ENCODE peak calls at places on chromosomes 12 and 14, in five cellular contexts. S is CD8-positive, alpha-beta memory T cell; L is neuronal stem cell; Z is fibroblast of pulmonary artery; Q is transverse colon. U is an unnamed sample.
A peak's percentile ranks its signal among the peaks of the same experiment; 100 is the strongest.

GRCh38 chr14:55316528-55316927 is 45.3 kb downstream of the FBXO34 start:
- DNase-seq in S (no peak), L (no peak), Z (no peak), Q (peak; percentile 68), U (peak; percentile 72)

GRCh38 chr12:57584050-57584449 is 6.9 kb upstream of the PIP4K2C start:
- DNase-seq in S (no peak), L (no peak), Z (no peak), Q (no peak), U (no peak)

GRCh38 chr14:52052991-52053390 is 15.9 kb downstream of the NID2 start:
- DNase-seq in S (no peak), L (no peak), Z (peak; percentile 56), Q (no peak), U (no peak)

GRCh38 chr12:28569698-28570411 is 379.6 kb downstream of the CCDC91 start:
- DNase-seq in S (no peak), L (no peak), Z (peak; percentile 61), Q (no peak), U (no peak)

GRCh38 chr12:68342966-68343365 is 10.8 kb upstream of the MDM1 start:
- DNase-seq in S (no peak), L (no peak), Z (no peak), Q (no peak), U (no peak)

GRCh38 chr14:56172571-56172971 is 54.4 kb downstream of the PELI2 start:
- DNase-seq in S (no peak), L (no peak), Z (peak; percentile 87), Q (no peak), U (no peak)

GRCh38 chr14:64689292-64689691 is 14.9 kb upstream of the PLEKHG3 start:
- DNase-seq in S (no peak), L (no peak), Z (no peak), Q (no peak), U (no peak)

GRCh38 chr12:32083489-32083888 is 23.2 kb upstream of the BICD1 start:
- DNase-seq in S (no peak), L (no peak), Z (peak; percentile 73), Q (no peak), U (no peak)

GRCh38 chr14:99792551-99793212 is 531 bp upstream of the EML1 start:
- DNase-seq in S (no peak), L (no peak), Z (peak; percentile 20), Q (no peak), U (no peak)

GRCh38 chr14:23828001-23828400 is 125.6 kb upstream of the DHRS4 start:
- DNase-seq in S (no peak), L (no peak), Z (no peak), Q (no peak), U (no peak)

GRCh38 chr12:47414511-47414910 is 291.3 kb downstream of the RPAP3 start:
- DNase-seq in S (no peak), L (no peak), Z (no peak), Q (no peak), U (no peak)

GRCh38 chr12:5022465-5023061 is 21.1 kb upstream of the KCNA5 start:
- DNase-seq in S (no peak), L (peak; percentile 61), Z (peak; percentile 53), Q (peak; percentile 36), U (peak; percentile 81)

GRCh38 chr12:122395319-122395718 is 27.1 kb downstream of the CLIP1 start:
- DNase-seq in S (no peak), L (no peak), Z (peak; percentile 73), Q (no peak), U (no peak)

GRCh38 chr14:28656704-28657255 is 109.8 kb upstream of the FOXG1 start:
- DNase-seq in S (no peak), L (no peak), Z (no peak), Q (no peak), U (no peak)

GRCh38 chr14:51216602-51217001 is 23.4 kb upstream of the TMX1 start:
- DNase-seq in S (no peak), L (no peak), Z (no peak), Q (no peak), U (no peak)

GRCh38 chr12:99250091-99250490 is 397.5 kb upstream of the GARIN6 start:
- DNase-seq in S (no peak), L (no peak), Z (no peak), Q (no peak), U (no peak)

GRCh38 chr12:111319600-111320232 is 49.2 kb downstream of the PHETA1 start:
- DNase-seq in S (no peak), L (no peak), Z (no peak), Q (no peak), U (no peak)

GRCh38 chr12:6375269-6376078 is at the start of gene SCNN1A:
- DNase-seq in S (no peak), L (no peak), Z (no peak), Q (peak; percentile 86), U (peak; percentile 72)

GRCh38 chr12:6378709-6379427 is 3.5 kb upstream of the SCNN1A start:
- DNase-seq in S (no peak), L (no peak), Z (no peak), Q (no peak), U (no peak)

GRCh38 chr12:6376079-6376941 is 947 bp upstream of the SCNN1A start:
- DNase-seq in S (no peak), L (no peak), Z (peak; percentile 76), Q (peak; percentile 75), U (peak; percentile 75)

GRCh38 chr12:6377667-6377994 is 2.3 kb upstream of the SCNN1A start:
- DNase-seq in S (no peak), L (no peak), Z (no peak), Q (peak; percentile 74), U (no peak)

DNA sequence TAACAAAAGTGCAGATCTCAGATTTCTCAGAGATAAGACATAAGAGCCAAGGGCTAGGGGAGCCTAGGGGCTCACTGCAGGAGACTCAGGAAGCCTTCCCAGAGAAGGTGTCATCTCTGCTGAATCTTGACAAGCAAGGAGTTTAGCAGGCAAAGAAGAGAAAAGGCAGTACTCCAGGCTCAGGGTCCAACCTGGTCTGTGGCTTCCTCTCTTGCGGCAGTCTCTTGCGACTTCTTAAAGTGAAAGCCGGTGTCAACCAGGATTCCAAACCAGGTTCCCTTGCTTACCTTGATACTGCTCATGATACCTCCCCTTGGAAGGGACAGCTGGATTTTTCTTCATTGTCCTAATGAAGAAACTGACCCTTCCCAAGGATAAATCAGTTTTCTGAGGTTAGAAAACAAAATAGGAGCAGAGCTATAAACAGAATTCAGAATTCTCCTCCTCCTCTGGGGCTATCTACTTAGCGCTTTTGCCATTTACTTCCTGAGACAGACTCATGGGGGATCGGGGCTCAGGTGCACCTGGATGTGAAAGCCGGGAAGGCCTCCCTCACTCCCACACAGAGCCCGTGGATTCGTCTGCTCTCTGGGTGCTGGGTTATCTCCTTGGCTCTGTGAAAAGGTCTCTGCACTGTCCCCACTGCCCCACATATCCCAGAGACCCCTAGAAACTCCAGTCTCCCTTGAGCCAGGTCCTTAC is 1.8 kb upstream of the SCNN1A start:
- DNase-seq in S (no peak), L (no peak), Z (no peak), Q (peak; percentile 24), U (no peak)
- H3K4me3 ChIP-seq in S (peak overlapping the region; percentile 17), L (no peak overlapping the region), Z (no peak overlapping the region), Q (no peak overlapping the region), U (no peak overlapping the region)

DNA sequence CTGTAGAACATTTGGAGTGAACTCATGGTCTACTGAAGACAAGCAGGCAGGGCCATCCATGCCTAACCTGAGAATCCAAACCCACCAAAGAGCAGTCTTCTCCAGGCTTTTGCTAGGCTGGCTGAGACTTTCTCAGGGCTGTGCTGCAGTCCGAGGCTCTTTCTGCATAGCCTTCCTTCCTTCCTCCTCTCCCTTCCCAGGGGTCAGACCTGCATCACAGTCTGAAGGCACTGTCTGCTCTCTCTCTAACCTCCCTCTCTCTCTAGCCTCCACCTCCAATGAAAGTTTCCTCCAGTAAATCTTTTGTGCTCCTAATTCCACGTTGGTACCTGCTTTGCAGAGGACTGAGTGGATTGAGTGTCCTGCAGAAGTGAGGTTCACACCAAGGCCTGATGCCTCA is 6.4 kb upstream of the WSCD2 start:
- DNase-seq in S (no peak), L (no peak), Z (no peak), Q (no peak), U (no peak)
- H3K4me3 ChIP-seq in S (no peak overlapping the region), L (no peak overlapping the region), Z (no peak overlapping the region), Q (no peak overlapping the region), U (no peak overlapping the region)

GRCh38 chr12:10048531-10048930 is 18.0 kb downstream of the CLEC9A start:
- DNase-seq in S (no peak), L (no peak), Z (no peak), Q (no peak), U (no peak)
- H3K4me3 ChIP-seq in S (no peak overlapping the region), L (no peak overlapping the region), Z (no peak overlapping the region), Q (no peak overlapping the region), U (no peak overlapping the region)

DNA sequence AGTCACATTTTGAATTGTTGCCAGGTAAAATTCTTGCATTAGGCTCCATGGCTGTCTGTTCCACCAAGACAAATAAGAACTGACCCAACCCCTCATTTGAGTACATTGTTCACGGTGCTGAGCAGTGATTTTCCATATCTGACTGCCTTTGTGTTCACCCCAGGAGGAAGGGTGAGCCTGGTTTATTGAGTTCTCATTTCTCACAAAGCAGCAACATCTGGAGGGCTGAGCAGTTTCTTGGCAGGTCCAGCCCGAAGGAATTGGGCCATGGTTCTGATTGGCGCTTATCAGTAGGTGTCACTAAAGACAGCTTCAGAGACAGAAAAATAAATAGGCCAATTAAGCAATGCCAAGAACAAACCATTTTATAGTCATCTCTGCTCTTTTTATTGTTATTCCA is 149.0 kb downstream of the BMP4 start:
- DNase-seq in S (no peak), L (no peak), Z (peak; percentile 29), Q (no peak), U (no peak)
- H3K4me3 ChIP-seq in S (no peak overlapping the region), L (no peak overlapping the region), Z (no peak overlapping the region), Q (no peak overlapping the region), U (no peak overlapping the region)

DNA sequence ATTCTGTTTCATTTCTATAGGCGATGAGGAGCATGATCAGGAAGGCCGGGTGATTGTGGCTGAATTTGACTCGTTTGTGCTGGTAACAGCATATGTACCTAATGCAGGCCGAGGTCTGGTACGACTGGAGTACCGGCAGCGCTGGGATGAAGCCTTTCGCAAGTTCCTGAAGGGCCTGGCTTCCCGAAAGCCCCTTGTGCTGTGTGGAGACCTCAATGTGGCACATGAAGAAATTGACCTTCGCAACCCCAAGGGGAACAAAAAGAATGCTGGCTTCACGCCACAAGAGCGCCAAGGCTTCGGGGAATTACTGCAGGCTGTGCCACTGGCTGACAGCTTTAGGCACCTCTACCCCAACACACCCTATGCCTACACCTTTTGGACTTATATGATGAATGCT is 1.9 kb downstream of the APEX1 start:
- DNase-seq in S (no peak), L (no peak), Z (no peak), Q (no peak), U (no peak)
- H3K4me3 ChIP-seq in S (no peak overlapping the region), L (peak overlapping the region; percentile 79), Z (no peak overlapping the region), Q (no peak overlapping the region), U (no peak overlapping the region)

GRCh38 chr12:92557422-92557724 is 145.4 kb upstream of the PLEKHG7 start:
- DNase-seq in S (no peak), L (no peak), Z (no peak), Q (no peak), U (no peak)
- H3K4me3 ChIP-seq in S (no peak overlapping the region), L (no peak overlapping the region), Z (no peak overlapping the region), Q (no peak overlapping the region), U (no peak overlapping the region)

GRCh38 chr12:49543221-49543913 is 4.5 kb downstream of the KCNH3 start:
- DNase-seq in S (no peak), L (no peak), Z (no peak), Q (no peak), U (no peak)
- H3K4me3 ChIP-seq in S (no peak overlapping the region), L (no peak overlapping the region), Z (no peak overlapping the region), Q (no peak overlapping the region), U (no peak overlapping the region)

DNA sequence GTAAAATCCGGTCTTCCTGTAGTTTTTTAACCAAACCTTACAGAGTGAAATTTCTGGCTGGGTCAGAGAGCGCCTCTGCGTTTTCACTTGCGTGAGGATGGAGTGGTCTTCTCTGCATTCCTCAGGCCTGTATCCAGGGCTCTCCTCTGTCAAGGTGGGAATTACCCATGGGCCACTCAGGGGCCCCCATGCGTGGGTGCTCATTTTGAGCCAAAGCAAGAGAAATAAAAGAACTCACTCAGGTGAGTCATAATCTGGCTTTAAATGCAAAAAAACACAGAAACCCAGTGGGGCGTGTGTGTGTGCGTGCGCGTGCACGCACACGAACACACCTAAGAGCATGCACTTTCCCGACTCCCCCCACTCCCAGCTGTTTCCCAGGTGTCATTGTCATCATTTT is 104.0 kb upstream of the PWP1 start:
- DNase-seq in S (no peak), L (no peak), Z (no peak), Q (no peak), U (no peak)
- H3K4me3 ChIP-seq in S (no peak overlapping the region), L (no peak overlapping the region), Z (no peak overlapping the region), Q (no peak overlapping the region), U (no peak overlapping the region)